ENCODE peak calls at places on chromosomes 5 and 9, in nine cellular contexts. N, H, O, U, D, I, Z, E and L are unnamed samples.

GRCh38 chr5:174606646-174607045 is 117.7 kb upstream of the MSX2 start:
- DNase-seq in I (no peak), O (no peak), U (no peak), N (no peak), E (no peak), Z (no peak), H (no peak), D (no peak), L (no peak)

GRCh38 chr9:74094766-74095165 is 402.4 kb upstream of the RORB start:
- DNase-seq in E (no peak), D (no peak), I (no peak), U (no peak), Z (no peak), O (no peak), H (no peak), N (no peak), L (no peak)

GRCh38 chr9:91395553-91396470 is 27.8 kb downstream of the NFIL3 start:
- DNase-seq in Z (peak), N (peak), I (peak), U (peak), O (peak), D (no peak), H (no peak), E (no peak), L (peak)

GRCh38 chr9:130315446-130316226 is 50.1 kb downstream of the HMCN2 start:
- DNase-seq in Z (no peak), I (no peak), O (no peak), U (no peak), H (no peak), E (no peak), N (no peak), D (no peak), L (no peak)

GRCh38 chr9:19184144-19184917 is 46.2 kb upstream of the DENND4C start:
- DNase-seq in Z (peak), U (peak), N (peak), D (peak), H (peak), I (peak), E (peak), O (peak), L (peak)

GRCh38 chr9:71509054-71509453 is 259.3 kb downstream of the CEMIP2 start:
- DNase-seq in D (no peak), N (no peak), E (no peak), Z (no peak), I (peak), O (no peak), U (no peak), H (no peak), L (peak)

GRCh38 chr5:177116631-177117373 is 16.8 kb upstream of the NSD1 start:
- DNase-seq in Z (peak), O (peak), N (peak), E (peak), D (peak), H (peak), U (peak), I (no peak), L (peak)

GRCh38 chr5:143772621-143773020 is 39.3 kb upstream of the HMHB1 start:
- DNase-seq in E (no peak), H (no peak), O (no peak), Z (no peak), N (no peak), I (no peak), U (peak), D (no peak), L (no peak)

GRCh38 chr5:74290634-74291033 is 349.9 kb downstream of the ENC1 start:
- DNase-seq in I (no peak), O (no peak), H (no peak), N (no peak), E (no peak), D (no peak), Z (no peak), U (no peak), L (no peak)

GRCh38 chr5:65020492-65020891 is 251.8 kb downstream of the CWC27 start:
- DNase-seq in N (peak), E (no peak), D (no peak), Z (no peak), I (no peak), O (no peak), H (no peak), U (peak), L (no peak)

GRCh38 chr5:127042593-127042992 is 12.2 kb upstream of the MARCHF3 start:
- DNase-seq in I (no peak), U (peak), Z (no peak), D (no peak), H (no peak), E (no peak), N (peak), O (peak), L (no peak)

GRCh38 chr5:82593481-82593880 is 315.3 kb upstream of the RPS23 start:
- DNase-seq in I (no peak), U (peak), Z (no peak), E (no peak), O (peak), N (peak), D (no peak), H (no peak), L (no peak)

GRCh38 chr5:72284674-72285424 is 35.2 kb downstream of the MRPS27 start:
- DNase-seq in D (no peak), U (no peak), E (no peak), H (no peak), Z (no peak), N (no peak), O (no peak), I (no peak), L (no peak)

GRCh38 chr9:136840877-136841645 is 1.2 kb upstream of the AJM1 start:
- DNase-seq in I (peak), E (peak), H (no peak), D (no peak), N (peak), U (peak), O (peak), Z (peak), L (peak)

GRCh38 chr9:76818271-76818670 is 54.0 kb downstream of the PCA3 start:
- DNase-seq in D (peak), I (peak), N (peak), Z (no peak), E (no peak), U (peak), H (peak), O (peak), L (peak)

GRCh38 chr9:136947955-136948510 is 3.0 kb downstream of the C8G start:
- DNase-seq in N (peak), E (peak), H (peak), D (no peak), Z (peak), I (no peak), O (peak), U (peak), L (peak)

GRCh38 chr5:117463836-117464235 is 889.2 kb upstream of the SEMA6A start:
- DNase-seq in Z (no peak), I (no peak), D (no peak), N (no peak), E (no peak), H (no peak), U (no peak), O (peak), L (peak)

GRCh38 chr5:103587185-103587748 is 24.7 kb upstream of the NUDT12 start:
- DNase-seq in H (no peak), U (peak), D (no peak), N (peak), O (peak), E (no peak), Z (no peak), I (no peak), L (peak)

GRCh38 chr5:10289353-10289752 is 18.3 kb downstream of the CMBL start:
- DNase-seq in Z (no peak), U (no peak), H (no peak), O (peak), N (no peak), D (peak), E (peak), I (no peak), L (no peak)

GRCh38 chr5:90297045-90297764 is 112.4 kb downstream of the CETN3 start:
- DNase-seq in N (no peak), O (no peak), U (no peak), D (no peak), Z (no peak), H (no peak), I (no peak), E (no peak), L (no peak)

GRCh38 chr9:137039611-137040366 is 6.2 kb downstream of the NPDC1 start:
- DNase-seq in E (no peak), U (no peak), H (no peak), D (no peak), N (no peak), Z (no peak), O (no peak), I (no peak), L (no peak)

GRCh38 chr9:126165755-126166154 is 160.9 kb upstream of the MVB12B start:
- DNase-seq in D (peak), U (no peak), I (no peak), O (no peak), N (no peak), E (no peak), Z (no peak), H (no peak), L (no peak)

GRCh38 chr5:181086410-181087229 is 44.3 kb downstream of the OR2V1 start:
- DNase-seq in I (no peak), D (no peak), E (no peak), Z (no peak), H (no peak), O (no peak), N (no peak), U (no peak), L (no peak)

GRCh38 chr5:137040641-137041340 is 458.3 kb downstream of the SPOCK1 start:
- DNase-seq in D (no peak), Z (no peak), N (no peak), H (no peak), U (no peak), I (no peak), E (no peak), O (no peak), L (no peak)

GRCh38 chr9:115262477-115262876 is 144.5 kb upstream of the TNC start:
- DNase-seq in N (peak), O (peak), Z (no peak), I (peak), D (peak), E (peak), H (peak), U (peak), L (peak)

GRCh38 chr5:77649776-77650175 is 11.3 kb upstream of the OTP start:
- DNase-seq in U (no peak), O (no peak), H (no peak), E (no peak), D (no peak), I (no peak), N (no peak), Z (no peak), L (no peak)

GRCh38 chr9:23447944-23448343 is 378.1 kb downstream of the ELAVL2 start:
- DNase-seq in H (no peak), N (no peak), E (no peak), I (no peak), U (no peak), D (no peak), Z (no peak), O (no peak), L (no peak)

GRCh38 chr5:109250533-109251329 is 159.0 kb downstream of the PJA2 start:
- DNase-seq in U (no peak), D (no peak), N (no peak), E (no peak), I (no peak), O (no peak), H (no peak), Z (no peak), L (no peak)

GRCh38 chr9:70257991-70258691 is 637 bp upstream of the SMC5 start:
- DNase-seq in Z (peak), H (peak), O (peak), I (no peak), U (peak), D (peak), E (peak), N (peak), L (peak)

GRCh38 chr9:16825971-16826370 is 44.5 kb downstream of the BNC2 start:
- DNase-seq in O (peak), I (no peak), H (no peak), E (no peak), U (peak), Z (no peak), D (no peak), N (peak), L (no peak)

GRCh38 chr5:107455111-107455544 is 215.6 kb downstream of the EFNA5 start:
- DNase-seq in D (no peak), Z (no peak), E (no peak), I (no peak), H (no peak), U (peak), N (peak), O (peak), L (peak)

GRCh38 chr5:32076699-32077695 is 97.1 kb downstream of the GOLPH3 start:
- DNase-seq in Z (peak), E (peak), U (peak), I (no peak), H (no peak), D (peak), N (peak), O (peak), L (peak)

GRCh38 chr5:155836404-155836803 is 490.6 kb upstream of the SGCD start:
- DNase-seq in E (no peak), U (no peak), O (no peak), N (no peak), Z (no peak), H (no peak), I (no peak), D (no peak), L (no peak)

GRCh38 chr5:155833282-155833681 is 493.7 kb upstream of the SGCD start:
- DNase-seq in H (no peak), O (no peak), I (no peak), E (no peak), D (no peak), Z (no peak), U (no peak), N (no peak), L (no peak)

GRCh38 chr5:155839251-155840037 is 487.5 kb upstream of the SGCD start:
- DNase-seq in O (no peak), N (no peak), Z (no peak), I (peak), U (no peak), H (no peak), E (no peak), D (no peak), L (no peak)

GRCh38 chr5:155834271-155834975 is 492.5 kb upstream of the SGCD start:
- DNase-seq in U (no peak), N (no peak), I (no peak), D (no peak), E (no peak), O (no peak), H (no peak), Z (no peak), L (no peak)

DNA sequence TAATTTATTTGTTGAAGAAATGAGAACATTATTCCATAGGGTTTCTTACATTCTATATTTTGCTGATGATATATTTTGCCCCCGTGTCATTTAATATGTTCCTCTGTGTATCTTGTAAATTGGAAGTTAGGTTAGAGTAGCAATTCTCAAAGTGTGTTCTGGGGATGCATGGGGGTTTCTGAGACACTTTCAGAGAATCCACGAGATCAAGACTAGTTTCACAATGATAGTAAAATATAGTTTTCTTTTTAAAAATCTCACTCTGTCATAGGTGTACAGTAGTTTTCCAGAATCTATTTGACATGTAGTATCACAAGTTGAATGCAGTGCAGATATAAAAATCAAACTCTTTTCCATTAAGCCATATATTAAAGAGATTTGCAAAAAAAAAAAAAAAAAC is 488.6 kb upstream of the SGCD start:
- DNase-seq in N (no peak), I (no peak), D (no peak), H (no peak), U (no peak), O (no peak), Z (no peak), E (no peak), L (no peak)
- TF ChIP-seq CTCF in N (no peak), I (no peak), D (no peak), H (no peak), U (no peak), O (no peak), Z (no peak), E (no peak), L (no peak)

GRCh38 chr5:173057062-173057924 is 1.1 kb downstream of the CREBRF start:
- DNase-seq in I (peak), Z (peak), N (peak), H (peak), E (peak), D (peak), O (peak), U (peak), L (peak)
- TF ChIP-seq CTCF in I (no peak), Z (no peak), N (peak), H (no peak), E (peak), D (peak), O (no peak), U (peak), L (peak)

GRCh38 chr5:119945696-119946095 is 316.3 kb downstream of the FAM170A start:
- DNase-seq in H (no peak), N (no peak), I (no peak), D (no peak), Z (no peak), E (no peak), O (peak), U (no peak), L (no peak)

DNA sequence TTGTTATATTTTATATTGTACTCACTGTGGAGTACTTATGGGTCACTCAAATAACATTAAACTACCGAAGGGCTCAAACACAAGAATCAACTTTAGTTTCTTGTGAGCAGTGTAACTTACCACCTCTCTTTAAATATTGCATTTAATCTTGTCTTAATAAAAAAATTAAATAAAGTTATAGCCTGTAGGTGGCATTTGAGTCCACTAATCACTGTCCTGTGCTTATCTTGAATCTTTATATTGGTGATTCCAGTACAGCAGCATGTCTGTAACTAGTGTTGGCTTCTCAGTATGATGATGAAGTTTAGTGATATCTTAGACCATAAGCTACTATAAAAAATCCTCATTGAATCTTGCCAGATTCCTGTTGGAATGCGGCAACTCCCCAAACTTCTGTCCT is 313.8 kb downstream of the FAM170A start:
- DNase-seq in U (peak), Z (no peak), H (no peak), I (no peak), N (peak), E (no peak), D (no peak), O (peak), L (peak)
- TF ChIP-seq CTCF in U (peak), Z (no peak), H (no peak), I (no peak), N (no peak), E (peak), D (peak), O (no peak), L (peak)

GRCh38 chr5:139368613-139369012 is 14.5 kb downstream of the SLC23A1 start:
- DNase-seq in D (no peak), O (peak), E (no peak), U (peak), I (no peak), N (no peak), Z (no peak), H (no peak), L (no peak)
- TF ChIP-seq CTCF in D (no peak), O (no peak), E (no peak), U (peak), I (no peak), N (no peak), Z (no peak), H (no peak), L (no peak)

DNA sequence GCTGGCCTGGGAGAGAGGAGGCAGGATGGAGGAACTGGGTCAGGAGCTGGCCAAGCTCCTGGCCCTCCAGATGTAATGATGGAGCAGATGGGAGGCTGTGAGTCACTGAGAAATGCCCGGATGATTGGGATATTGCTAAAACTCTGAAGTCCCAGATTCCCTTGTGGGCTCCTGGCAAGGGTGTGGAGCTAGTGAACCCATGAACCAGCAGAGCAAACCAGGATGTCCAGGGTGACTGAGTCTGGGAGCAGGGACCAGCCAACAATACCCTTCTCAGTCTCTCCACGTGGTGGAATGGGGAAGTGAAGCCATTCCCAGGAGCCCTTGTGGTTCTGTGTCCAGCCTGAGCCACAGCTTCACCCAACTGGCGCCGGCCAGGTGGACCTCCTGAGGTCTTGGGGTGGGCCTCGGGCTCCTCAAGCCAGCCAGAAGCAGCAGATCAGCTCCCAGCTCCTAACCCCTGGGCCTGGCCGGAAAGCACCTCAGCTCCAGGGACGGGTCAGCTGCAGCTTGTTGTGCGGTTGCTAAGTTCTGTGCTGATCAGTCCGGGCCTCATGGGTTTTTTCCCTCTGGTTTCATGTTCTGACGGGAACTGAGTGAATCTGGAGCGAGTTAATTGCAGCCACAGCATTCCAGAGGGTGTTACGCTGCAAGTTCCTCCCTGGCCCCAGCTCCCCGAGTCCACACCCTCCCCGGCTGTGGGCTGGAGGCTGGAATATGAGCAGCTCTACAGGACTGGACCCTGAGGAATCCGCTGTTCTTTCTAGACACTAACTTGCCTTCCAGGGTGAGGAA is 37.6 kb downstream of the DUSP1 start:
- DNase-seq in I (peak), D (peak), H (peak), U (peak), O (peak), N (peak), Z (no peak), E (peak), L (peak)
- TF ChIP-seq CTCF in I (no peak), D (peak), H (no peak), U (no peak), O (no peak), N (no peak), Z (no peak), E (no peak), L (peak)

GRCh38 chr5:3594514-3595101 is 1.0 kb upstream of the IRX1 start:
- DNase-seq in E (no peak), Z (no peak), U (no peak), N (no peak), D (no peak), H (no peak), I (no peak), O (no peak), L (peak)

GRCh38 chr5:3590253-3590966 is 5.2 kb upstream of the IRX1 start:
- DNase-seq in H (no peak), O (no peak), E (no peak), U (no peak), I (no peak), Z (no peak), D (no peak), N (no peak), L (no peak)

GRCh38 chr5:3590967-3591900 is 4.4 kb upstream of the IRX1 start:
- DNase-seq in U (no peak), E (no peak), H (no peak), Z (no peak), I (no peak), D (no peak), N (no peak), O (no peak), L (no peak)

GRCh38 chr5:3593771-3594513 is 1.7 kb upstream of the IRX1 start:
- DNase-seq in I (no peak), N (no peak), Z (no peak), O (no peak), H (no peak), U (no peak), E (no peak), D (no peak), L (peak)

GRCh38 chr5:3592298-3592697 is 3.3 kb upstream of the IRX1 start:
- DNase-seq in Z (no peak), D (no peak), I (no peak), H (no peak), E (no peak), N (no peak), O (no peak), U (no peak), L (no peak)
- TF ChIP-seq CTCF in Z (no peak), D (no peak), I (no peak), H (no peak), E (no peak), N (no peak), O (no peak), U (no peak), L (no peak)

GRCh38 chr9:118170032-118170955 is 466.1 kb downstream of the TLR4 start:
- DNase-seq in I (peak), Z (no peak), O (no peak), H (no peak), U (peak), N (peak), D (peak), E (no peak), L (peak)
- TF ChIP-seq CTCF in I (peak), Z (no peak), O (peak), H (no peak), U (peak), N (peak), D (peak), E (no peak), L (peak)